ENCODE peak calls at places on chromosome 17, in five cellular contexts. O is dorsolateral prefrontal cortex, X is mucosa of descending colon, D is left ventricle myocardium inferior, U is transverse colon. I is an unnamed sample.
A peak's percentile ranks its signal among the peaks of the same experiment; 100 is the strongest.

GRCh38 chr17:27430882-27431491 is 25.3 kb upstream of the KSR1 start:
- DNase-seq in O (peak; percentile 45), X (no peak), D (peak; percentile 28), U (peak; percentile 28), I (no peak)

GRCh38 chr17:57751348-57751970 is 6.4 kb upstream of the CCDC182 start:
- DNase-seq in O (no peak), X (no peak), D (no peak), U (no peak), I (no peak)

GRCh38 chr17:2872282-2872681 is 76.0 kb downstream of the RAP1GAP2 start:
- DNase-seq in O (no peak), X (no peak), D (no peak), U (no peak), I (no peak)

GRCh38 chr17:67212231-67212630 is 32.8 kb downstream of the HELZ start:
- DNase-seq in O (no peak), X (no peak), D (no peak), U (no peak), I (no peak)

GRCh38 chr17:82985973-82986372 is 93.4 kb upstream of the METRNL start:
- DNase-seq in O (no peak), X (peak; percentile 76), D (no peak), U (peak; percentile 47), I (no peak)

GRCh38 chr17:1228752-1229353 is 41.4 kb upstream of the BHLHA9 start:
- DNase-seq in O (no peak), X (no peak), D (no peak), U (no peak), I (no peak)

GRCh38 chr17:10857976-10858375 is 20.1 kb upstream of the PIRT start:
- DNase-seq in O (no peak), X (no peak), D (no peak), U (no peak), I (no peak)

GRCh38 chr17:21174719-21175118 is 39.2 kb downstream of the TMEM11 start:
- DNase-seq in O (no peak), X (no peak), D (no peak), U (no peak), I (no peak)

GRCh38 chr17:20202141-20202574 is 193.0 kb downstream of the SPECC1 start:
- DNase-seq in O (no peak), X (no peak), D (no peak), U (peak; percentile 52), I (no peak)

GRCh38 chr17:59437766-59438165 is 106.3 kb downstream of the YPEL2 start:
- DNase-seq in O (no peak), X (no peak), D (no peak), U (no peak), I (no peak)

GRCh38 chr17:15257316-15257925 is 7.7 kb downstream of the PMP22 start:
- DNase-seq in O (peak; percentile 92), X (peak; percentile 71), D (peak; percentile 83), U (peak; percentile 76), I (peak; percentile 86)

DNA sequence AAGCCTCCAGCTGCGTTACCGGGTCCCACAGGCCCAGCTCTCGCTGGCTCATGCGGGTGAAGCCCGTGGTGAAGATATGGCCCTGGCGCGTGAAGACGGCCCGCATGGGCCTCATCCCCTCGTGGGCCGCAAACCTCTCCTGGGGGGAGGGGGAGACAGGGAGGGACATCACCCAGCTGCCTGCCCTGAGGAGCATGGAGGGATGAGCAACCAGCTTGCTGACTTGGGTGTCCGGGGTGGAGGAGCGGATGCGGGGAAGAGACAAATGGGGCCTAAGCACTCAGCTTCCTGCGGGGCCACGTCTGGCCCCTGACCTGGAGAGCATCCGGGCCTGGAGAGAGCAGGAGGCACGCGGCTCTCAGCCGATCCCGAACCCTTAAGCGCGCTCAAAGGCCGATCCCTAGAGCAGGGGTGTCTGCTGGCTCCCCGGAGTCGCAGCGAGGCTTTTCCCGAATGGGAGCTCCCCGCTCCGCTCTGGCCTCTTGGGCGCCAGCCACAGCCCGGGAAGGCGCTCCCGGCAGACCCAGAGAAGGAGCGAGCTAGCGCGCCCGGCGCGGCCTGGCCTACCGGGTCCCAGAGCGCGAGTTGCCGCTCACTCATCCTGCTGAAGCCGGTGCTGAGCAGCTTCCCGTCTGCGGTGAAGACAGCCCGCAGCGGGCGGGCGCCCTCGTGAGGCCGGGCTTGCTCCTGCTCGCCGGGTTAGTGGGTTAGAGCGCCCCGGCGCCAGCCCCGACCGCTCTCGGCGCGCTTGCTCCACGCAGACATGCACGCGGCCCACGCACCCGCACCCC is 5.0 kb downstream of the CORO6 start:
- DNase-seq in O (peak; percentile 85), X (peak; percentile 92), D (peak; percentile 81), U (peak; percentile 89), I (no peak)
- H3K4me3 ChIP-seq in O (peak overlapping the region; percentile 32), X (no peak overlapping the region), D (peak overlapping the region; percentile 63), U (peak overlapping the region; percentile 23), I (peak overlapping the region; percentile 89)

GRCh38 chr17:81577278-81578000 is 25.3 kb upstream of the FAAP100 start:
- DNase-seq in O (no peak), X (no peak), D (no peak), U (no peak), I (no peak)

GRCh38 chr17:81575836-81576235 is 23.7 kb upstream of the FAAP100 start:
- DNase-seq in O (no peak), X (no peak), D (no peak), U (no peak), I (no peak)

GRCh38 chr17:81578561-81579225 is 26.5 kb upstream of the FAAP100 start:
- DNase-seq in O (no peak), X (no peak), D (no peak), U (no peak), I (no peak)

GRCh38 chr17:81578038-81578441 is 25.9 kb upstream of the FAAP100 start:
- DNase-seq in O (no peak), X (no peak), D (no peak), U (no peak), I (no peak)

GRCh38 chr17:81576621-81577277 is 24.6 kb upstream of the FAAP100 start:
- DNase-seq in O (no peak), X (no peak), D (no peak), U (no peak), I (no peak)
- H3K4me3 ChIP-seq in O (no peak overlapping the region), X (no peak overlapping the region), D (peak overlapping the region; percentile 28), U (no peak overlapping the region), I (no peak overlapping the region)

DNA sequence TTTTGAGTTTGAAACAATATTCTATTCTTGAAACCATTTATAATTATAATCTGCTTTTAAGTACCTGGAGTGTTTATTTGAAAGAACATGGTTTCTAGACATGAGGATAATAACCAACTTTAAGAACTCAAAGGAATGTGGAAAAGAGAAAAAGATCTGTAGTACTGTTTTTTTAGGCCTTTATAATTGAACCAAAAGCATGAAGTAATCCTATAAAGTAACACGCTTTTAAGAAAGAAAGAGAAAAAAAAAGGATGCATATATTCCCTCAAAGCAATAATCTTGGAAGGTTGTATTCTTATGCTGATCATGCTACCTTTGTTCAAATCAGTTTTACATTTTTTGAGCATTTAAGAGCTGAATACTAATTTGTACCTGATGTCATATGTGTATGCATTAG is 54.0 kb upstream of the RHBDL3 start:
- DNase-seq in O (no peak), X (no peak), D (no peak), U (no peak), I (no peak)
- H3K4me3 ChIP-seq in O (no peak overlapping the region), X (no peak overlapping the region), D (no peak overlapping the region), U (no peak overlapping the region), I (no peak overlapping the region)

DNA sequence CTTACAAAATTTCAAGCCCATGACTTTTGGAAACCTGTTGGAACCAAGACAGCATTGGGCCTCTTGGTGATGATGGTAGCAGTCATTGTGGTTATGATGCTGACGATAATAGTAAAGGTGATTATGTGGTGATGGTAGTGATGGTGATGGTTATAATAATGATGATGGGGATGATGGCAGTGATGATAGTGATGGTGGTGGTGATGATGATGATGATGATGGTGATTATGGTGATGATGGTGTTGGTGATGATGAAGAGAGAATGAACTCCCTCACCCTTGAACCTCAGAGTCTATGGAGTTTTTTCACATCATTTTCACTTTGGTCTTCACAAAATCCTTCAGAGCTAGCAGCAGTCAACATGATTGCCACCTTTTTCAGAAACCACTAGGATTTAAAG is 105.3 kb upstream of the ASIC2 start:
- DNase-seq in O (no peak), X (no peak), D (no peak), U (no peak), I (no peak)
- H3K4me3 ChIP-seq in O (no peak overlapping the region), X (no peak overlapping the region), D (no peak overlapping the region), U (no peak overlapping the region), I (no peak overlapping the region)

GRCh38 chr17:68954146-68954971 is 833 bp downstream of the ABCA8 start:
- DNase-seq in O (no peak), X (no peak), D (no peak), U (no peak), I (no peak)
- H3K4me3 ChIP-seq in O (peak overlapping the region; percentile 45), X (no peak overlapping the region), D (peak overlapping the region; percentile 64), U (no peak overlapping the region), I (peak overlapping the region; percentile 36)

DNA sequence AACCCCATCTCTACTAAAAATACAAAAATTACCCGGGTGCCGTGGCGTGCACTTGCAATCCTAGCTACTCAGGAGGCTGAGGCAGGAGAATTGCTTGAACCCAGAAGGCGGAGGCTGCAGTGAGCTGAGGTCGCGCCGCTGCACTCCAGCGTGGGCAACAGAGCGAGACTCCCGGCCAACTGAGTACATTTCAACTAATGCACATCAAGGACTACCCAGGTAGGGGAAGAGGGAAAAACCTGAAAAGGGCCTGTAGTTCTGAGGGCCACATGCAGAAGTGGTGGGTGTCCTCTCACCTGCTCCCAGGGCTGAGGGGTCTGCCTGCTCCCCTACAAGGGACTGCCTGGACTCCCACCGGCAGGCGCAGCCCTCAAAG is 584 bp upstream of the SLC16A5 start:
- DNase-seq in O (no peak), X (no peak), D (no peak), U (no peak), I (no peak)
- H3K4me3 ChIP-seq in O (peak overlapping the region; percentile 26), X (no peak overlapping the region), D (peak overlapping the region; percentile 79), U (no peak overlapping the region), I (peak overlapping the region; percentile 77)

GRCh38 chr17:55261311-55261710 is 3.4 kb upstream of the HLF start:
- DNase-seq in O (no peak), X (no peak), D (no peak), U (no peak), I (no peak)

GRCh38 chr17:55264273-55264639 is 504 bp upstream of the HLF start:
- DNase-seq in O (no peak), X (no peak), D (no peak), U (no peak), I (no peak)

GRCh38 chr17:55265434-55266021 is 768 bp downstream of the HLF start:
- DNase-seq in O (no peak), X (no peak), D (no peak), U (no peak), I (no peak)

GRCh38 chr17:55264640-55265298 is at the start of gene HLF:
- DNase-seq in O (peak; percentile 89), X (peak; percentile 82), D (peak; percentile 83), U (peak; percentile 81), I (peak; percentile 59)

GRCh38 chr17:55263565-55264272 is 1.0 kb upstream of the HLF start:
- DNase-seq in O (no peak), X (no peak), D (no peak), U (no peak), I (no peak)
- H3K4me3 ChIP-seq in O (peak overlapping the region; percentile 82), X (no peak overlapping the region), D (peak overlapping the region; percentile 73), U (no peak overlapping the region), I (peak overlapping the region; percentile 65)